ENCODE peak calls at places on chromosomes 5 and 9, in six cellular contexts. R, K, Q, F, P and W are unnamed samples.

GRCh38 chr9:7117676-7118561 is 360.1 kb downstream of the KDM4C start:
- DNase-seq in F (no peak), P (peak; percentile 35), K (no peak), R (no peak), Q (no peak), W (no peak)

GRCh38 chr5:98631311-98632054 is 142.0 kb upstream of the RGMB start:
- DNase-seq in P (peak; percentile 55), Q (no peak), R (peak; percentile 94), K (no peak), F (no peak), W (no peak)

GRCh38 chr5:95605786-95606185 is 14.1 kb upstream of the GPR150 start:
- DNase-seq in P (no peak), F (no peak), K (no peak), Q (no peak), R (no peak), W (no peak)

GRCh38 chr5:180839227-180839626 is 21.8 kb downstream of the ZFP62 start:
- DNase-seq in Q (no peak), K (no peak), F (no peak), R (no peak), P (no peak), W (no peak)

GRCh38 chr5:129399069-129399468 is 61.0 kb upstream of the ADAMTS19 start:
- DNase-seq in P (no peak), F (no peak), K (no peak), Q (no peak), R (no peak), W (no peak)

GRCh38 chr9:136438909-136439549 is 616 bp downstream of the INPP5E start:
- DNase-seq in Q (peak; percentile 55), F (peak; percentile 38), K (peak; percentile 44), R (peak; percentile 43), P (peak; percentile 21), W (peak; percentile 74)

GRCh38 chr5:109905906-109906305 is 216.2 kb downstream of the MAN2A1 start:
- DNase-seq in K (no peak), F (no peak), R (no peak), P (peak; percentile 36), Q (no peak), W (no peak)

GRCh38 chr5:8756498-8757084 is 789.3 kb downstream of the SEMA5A start:
- DNase-seq in F (no peak), R (peak; percentile 59), P (peak; percentile 73), K (no peak), Q (no peak), W (no peak)

GRCh38 chr9:35490155-35490909 is 421 bp downstream of the RUSC2 start:
- DNase-seq in Q (no peak), P (no peak), F (no peak), K (no peak), R (peak; percentile 21), W (peak; percentile 66)

GRCh38 chr5:127572930-127573329 is 55.5 kb downstream of the PRRC1 start:
- DNase-seq in F (no peak), K (no peak), Q (no peak), R (no peak), P (no peak), W (no peak)

GRCh38 chr9:117622347-117622746 is 81.9 kb upstream of the TLR4 start:
- DNase-seq in K (no peak), P (no peak), F (no peak), Q (no peak), R (no peak), W (no peak)

GRCh38 chr5:159330131-159330530 is at the start of gene IL12B:
- DNase-seq in Q (peak; percentile 18), P (peak; percentile 39), K (no peak), R (peak; percentile 66), F (no peak), W (no peak)

GRCh38 chr9:128149001-128149701 is at the start of gene LCN2:
- DNase-seq in Q (peak; percentile 2), R (peak; percentile 72), F (no peak), P (no peak), K (no peak), W (no peak)

GRCh38 chr5:150386024-150386855 is 26.5 kb downstream of the CD74 start:
- DNase-seq in P (no peak), Q (no peak), K (no peak), F (no peak), R (no peak), W (no peak)

GRCh38 chr9:1978941-1979340 is 36.2 kb upstream of the SMARCA2 start:
- DNase-seq in F (no peak), Q (no peak), P (no peak), R (no peak), K (no peak), W (no peak)

GRCh38 chr9:34652608-34653007 is 623 bp downstream of the IL11RA start:
- DNase-seq in R (no peak), K (no peak), Q (no peak), P (no peak), F (no peak), W (no peak)

GRCh38 chr5:24364711-24365110 is 280.1 kb downstream of the CDH10 start:
- DNase-seq in F (no peak), R (no peak), P (no peak), K (no peak), Q (peak; percentile 78), W (no peak)

GRCh38 chr5:131983244-131983771 is 28.1 kb downstream of the ACSL6 start:
- DNase-seq in P (peak; percentile 9), K (no peak), Q (no peak), R (no peak), F (no peak), W (no peak)